ENCODE peak calls at places on chromosomes 3 and 15, in six cellular contexts. R, S, U, K, C and F are unnamed samples.

GRCh38 chr15:40430271-40430805 is 10.4 kb upstream of the BAHD1 start:
- DNase-seq in R (no peak), S (no peak), U (no peak), K (no peak), C (no peak), F (peak)

GRCh38 chr3:54964081-54964480 is 36.2 kb upstream of the LRTM1 start:
- DNase-seq in R (no peak), S (no peak), U (no peak), K (no peak), C (no peak), F (no peak)

GRCh38 chr3:196942915-196943277 is 568 bp upstream of the NCBP2 start:
- DNase-seq in R (no peak), S (no peak), U (no peak), K (peak), C (no peak), F (peak)

GRCh38 chr3:17151598-17152373 is 267.0 kb downstream of the PLCL2 start:
- DNase-seq in R (no peak), S (no peak), U (no peak), K (no peak), C (no peak), F (peak)

GRCh38 chr15:56042031-56042430 is 48.6 kb upstream of the NEDD4 start:
- DNase-seq in R (no peak), S (no peak), U (no peak), K (no peak), C (no peak), F (no peak)

GRCh38 chr3:49023775-49024174 is 1.9 kb downstream of the NDUFAF3 start:
- DNase-seq in R (no peak), S (no peak), U (no peak), K (no peak), C (no peak), F (no peak)

GRCh38 chr3:130093741-130094391 is 12.2 kb downstream of the ALG1L2 start:
- DNase-seq in R (no peak), S (peak), U (no peak), K (no peak), C (no peak), F (peak)

GRCh38 chr15:58360421-58361090 is 71.2 kb upstream of the LIPC start:
- DNase-seq in R (no peak), S (no peak), U (no peak), K (no peak), C (no peak), F (no peak)

GRCh38 chr3:128360243-128360642 is 106.4 kb downstream of the DNAJB8 start:
- DNase-seq in R (no peak), S (no peak), U (no peak), K (no peak), C (no peak), F (no peak)

GRCh38 chr3:65406470-65406869 is 632.2 kb downstream of the MAGI1 start:
- DNase-seq in R (no peak), S (peak), U (no peak), K (no peak), C (no peak), F (no peak)

GRCh38 chr15:57213783-57214366 is 162.4 kb upstream of the CGNL1 start:
- DNase-seq in R (peak), S (peak), U (peak), K (no peak), C (no peak), F (no peak)

GRCh38 chr3:114758828-114759709 is 388.0 kb downstream of the ZBTB20 start:
- DNase-seq in R (no peak), S (no peak), U (no peak), K (no peak), C (no peak), F (no peak)

GRCh38 chr3:185630182-185630622 is 44.1 kb downstream of the SENP2 start:
- DNase-seq in R (no peak), S (no peak), U (no peak), K (no peak), C (no peak), F (peak)

GRCh38 chr3:24129549-24129948 is 184.5 kb downstream of the NR1D2 start:
- DNase-seq in R (peak), S (no peak), U (no peak), K (no peak), C (no peak), F (no peak)

GRCh38 chr3:148211725-148212124 is 486.0 kb upstream of the AGTR1 start:
- DNase-seq in R (no peak), S (no peak), U (peak), K (no peak), C (no peak), F (peak)

GRCh38 chr3:38528457-38528856 is 32.3 kb downstream of the EXOG start:
- DNase-seq in R (no peak), S (no peak), U (no peak), K (no peak), C (no peak), F (no peak)

GRCh38 chr3:192812736-192813383 is 85.5 kb upstream of the FGF12 start:
- DNase-seq in R (peak), S (no peak), U (peak), K (no peak), C (no peak), F (peak)

GRCh38 chr15:70241031-70241430 is 143.3 kb upstream of the TLE3 start:
- DNase-seq in R (no peak), S (no peak), U (no peak), K (peak), C (no peak), F (no peak)

GRCh38 chr3:111047053-111047452 is 24.6 kb upstream of the NECTIN3 start:
- DNase-seq in R (no peak), S (no peak), U (no peak), K (no peak), C (no peak), F (no peak)

GRCh38 chr3:35654471-35654870 is 15.1 kb downstream of the ARPP21 start:
- DNase-seq in R (no peak), S (no peak), U (no peak), K (no peak), C (no peak), F (no peak)

GRCh38 chr3:125078961-125079674 is 23.3 kb upstream of the HEG1 start:
- DNase-seq in R (no peak), S (no peak), U (peak), K (no peak), C (no peak), F (no peak)

GRCh38 chr3:119294889-119295769 is 946 bp downstream of the ARHGAP31 start:
- DNase-seq in R (peak), S (no peak), U (no peak), K (no peak), C (no peak), F (peak)

DNA sequence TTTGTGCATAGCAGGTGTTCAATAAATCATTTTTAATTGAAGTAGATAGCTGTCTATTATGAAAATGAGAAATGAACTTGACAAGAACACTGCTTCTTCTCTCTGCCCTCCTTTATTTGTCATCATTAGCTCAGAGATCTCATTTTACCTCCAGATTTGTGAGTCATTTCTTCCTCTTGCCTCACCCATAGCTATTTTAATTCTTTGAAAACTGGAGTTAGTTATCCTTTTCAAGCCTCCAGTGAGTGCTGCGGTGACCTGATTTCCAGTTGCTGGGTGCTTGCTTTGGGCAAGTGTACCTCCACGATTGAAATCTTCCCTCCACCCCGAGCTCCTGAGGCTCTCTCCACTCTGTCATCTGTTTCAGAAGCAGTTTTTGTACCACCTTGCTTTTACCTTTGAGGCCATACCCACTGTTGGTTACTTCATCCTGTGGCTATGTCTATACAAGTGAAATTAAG is 114.6 kb downstream of the NFKBIZ start:
- DNase-seq in R (no peak), S (no peak), U (no peak), K (no peak), C (no peak), F (no peak)
- TF ChIP-seq POLR2AphosphoS5 in R (no peak), S (no peak), U (no peak), K (no peak), C (no peak), F (no peak)

GRCh38 chr3:64345351-64345750 is 120.1 kb upstream of the PRICKLE2 start:
- DNase-seq in R (no peak), S (no peak), U (no peak), K (no peak), C (no peak), F (no peak)

GRCh38 chr3:64343692-64344440 is 118.6 kb upstream of the PRICKLE2 start:
- DNase-seq in R (no peak), S (no peak), U (no peak), K (no peak), C (no peak), F (no peak)

GRCh38 chr3:64342940-64343691 is 117.8 kb upstream of the PRICKLE2 start:
- DNase-seq in R (no peak), S (no peak), U (no peak), K (no peak), C (no peak), F (no peak)

GRCh38 chr3:64341355-64341754 is 116.1 kb upstream of the PRICKLE2 start:
- DNase-seq in R (no peak), S (no peak), U (no peak), K (no peak), C (no peak), F (no peak)

GRCh38 chr3:64344721-64345207 is 119.5 kb upstream of the PRICKLE2 start:
- DNase-seq in R (no peak), S (no peak), U (no peak), K (no peak), C (peak), F (no peak)
- TF ChIP-seq POLR2AphosphoS5 in R (no peak), S (no peak), U (no peak), K (no peak), C (no peak), F (peak)

GRCh38 chr3:151903501-151903991 is 30.1 kb downstream of the SUCNR1 start:
- DNase-seq in R (no peak), S (no peak), U (no peak), K (no peak), C (no peak), F (no peak)
- TF ChIP-seq POLR2AphosphoS5 in R (no peak), S (no peak), U (no peak), K (no peak), C (no peak), F (no peak)

GRCh38 chr3:123960791-123961507 is at the start of gene CCDC14:
- DNase-seq in R (peak), S (peak), U (peak), K (peak), C (peak), F (peak)
- TF ChIP-seq POLR2AphosphoS5 in R (peak), S (peak), U (peak), K (no peak), C (peak), F (peak)

GRCh38 chr15:29825205-29825604 is 2.9 kb upstream of the TJP1 start:
- DNase-seq in R (no peak), S (no peak), U (no peak), K (no peak), C (no peak), F (no peak)

GRCh38 chr15:29821416-29822099 is 710 bp downstream of the TJP1 start:
- DNase-seq in R (peak), S (no peak), U (peak), K (peak), C (no peak), F (peak)

GRCh38 chr15:29822100-29822684 is at the start of gene TJP1:
- DNase-seq in R (peak), S (no peak), U (no peak), K (peak), C (no peak), F (peak)

GRCh38 chr15:29820802-29821160 is 1.5 kb downstream of the TJP1 start:
- DNase-seq in R (no peak), S (no peak), U (no peak), K (no peak), C (no peak), F (no peak)

GRCh38 chr15:29822685-29823459 is 604 bp upstream of the TJP1 start:
- DNase-seq in R (peak), S (no peak), U (peak), K (peak), C (no peak), F (peak)
- TF ChIP-seq POLR2AphosphoS5 in R (no peak), S (no peak), U (no peak), K (no peak), C (no peak), F (peak)

GRCh38 chr3:186790261-186790981 is 7.0 kb downstream of the EIF4A2 start:
- DNase-seq in R (no peak), S (no peak), U (no peak), K (no peak), C (no peak), F (no peak)

GRCh38 chr3:186786810-186787375 is 3.5 kb downstream of the EIF4A2 start:
- DNase-seq in R (no peak), S (no peak), U (no peak), K (no peak), C (no peak), F (no peak)

GRCh38 chr3:186787642-186788481 is 4.5 kb downstream of the EIF4A2 start:
- DNase-seq in R (no peak), S (no peak), U (no peak), K (no peak), C (no peak), F (no peak)

GRCh38 chr3:186789554-186790260 is 6.3 kb downstream of the EIF4A2 start:
- DNase-seq in R (no peak), S (no peak), U (no peak), K (no peak), C (no peak), F (no peak)

DNA sequence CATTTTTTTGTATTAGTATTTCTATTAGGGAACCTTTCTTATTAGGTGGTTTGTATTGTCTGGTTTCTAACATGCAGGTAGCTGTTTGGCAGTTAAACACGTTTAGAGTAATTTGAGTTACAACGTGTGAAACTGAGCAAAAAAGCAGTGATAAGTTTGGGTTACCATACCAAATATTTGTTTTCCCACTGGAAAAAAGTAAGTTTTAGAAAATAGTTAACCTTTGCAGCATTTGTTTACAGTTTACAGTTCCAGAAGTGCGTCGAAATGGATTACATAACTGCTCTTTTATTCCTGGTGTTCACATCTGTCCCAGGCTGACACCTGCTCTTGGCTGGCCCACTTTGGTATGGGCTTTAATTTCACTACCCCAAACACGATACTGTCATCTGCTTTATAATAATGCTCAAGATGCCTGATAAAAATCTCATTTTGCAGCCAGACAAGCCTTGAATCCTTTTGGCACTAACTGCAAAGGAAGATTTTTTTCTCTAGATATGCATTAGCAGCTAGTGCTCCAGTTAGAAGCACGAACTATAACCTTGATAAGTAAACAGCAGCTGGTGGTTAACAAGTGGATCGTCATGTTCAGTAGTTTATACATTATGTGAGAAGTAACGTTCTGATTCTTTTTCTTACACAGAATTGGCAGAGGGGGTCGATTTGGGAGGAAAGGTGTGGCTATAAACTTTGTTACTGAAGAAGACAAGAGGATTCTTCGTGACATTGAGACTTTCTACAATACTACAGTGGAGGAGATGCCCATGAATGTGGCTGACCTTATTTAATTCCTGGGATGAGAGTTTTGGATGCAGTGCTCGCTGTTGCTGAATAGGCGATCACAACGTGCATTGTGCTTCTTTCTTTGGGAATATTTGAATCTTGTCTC is 5.3 kb downstream of the EIF4A2 start:
- DNase-seq in R (no peak), S (no peak), U (no peak), K (no peak), C (no peak), F (no peak)
- TF ChIP-seq POLR2AphosphoS5 in R (no peak), S (peak), U (no peak), K (no peak), C (peak), F (no peak)

DNA sequence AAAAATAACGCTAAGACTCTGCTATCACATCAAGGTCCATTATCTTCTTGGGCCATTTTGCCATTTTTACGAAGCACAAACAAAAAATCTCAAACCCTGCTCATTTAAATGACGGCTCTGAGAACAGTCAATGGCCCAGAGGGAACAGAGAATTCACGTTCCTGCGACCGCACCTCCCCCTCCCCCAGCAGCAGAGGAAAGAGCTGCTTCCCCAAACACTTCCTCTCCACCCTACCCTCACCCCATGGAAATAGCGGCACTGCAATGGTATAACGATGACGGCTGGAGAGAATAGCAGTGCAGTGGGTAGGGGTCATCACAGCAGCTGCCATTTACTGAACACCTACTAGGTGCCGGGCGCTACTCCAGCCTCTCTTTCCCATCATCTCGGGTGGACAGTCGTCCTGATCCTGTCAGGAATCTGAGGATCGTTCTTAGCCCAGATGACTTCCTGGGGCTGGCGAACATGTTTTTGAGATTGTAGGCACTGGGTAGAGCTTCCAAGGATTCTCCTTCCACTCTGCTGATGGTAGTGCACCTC is 113.3 kb downstream of the IQSEC1 start:
- DNase-seq in R (no peak), S (peak), U (no peak), K (no peak), C (no peak), F (peak)
- TF ChIP-seq POLR2AphosphoS5 in R (no peak), S (peak), U (no peak), K (no peak), C (no peak), F (no peak)

DNA sequence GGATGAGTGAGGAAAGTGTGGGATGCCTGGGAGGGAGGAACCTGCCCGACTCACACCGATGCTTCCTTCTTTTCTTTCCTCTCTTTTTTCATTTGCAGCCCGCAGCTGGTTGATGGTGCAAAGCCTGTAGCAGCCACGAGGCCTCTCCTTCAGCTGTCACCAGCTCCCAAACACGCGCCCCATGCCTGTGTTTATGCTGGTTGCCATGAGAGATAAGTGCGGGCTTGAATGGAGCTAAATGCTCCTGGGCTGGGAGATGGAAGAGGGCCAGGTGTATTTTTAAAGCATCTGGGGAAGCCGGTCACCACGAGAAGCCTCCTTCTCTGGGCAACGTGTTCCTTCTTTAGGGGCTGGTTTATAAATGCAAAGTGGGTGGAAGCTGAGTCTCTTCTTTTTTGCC is 9.3 kb downstream of the COLQ start:
- DNase-seq in R (no peak), S (no peak), U (no peak), K (no peak), C (no peak), F (no peak)
- TF ChIP-seq POLR2AphosphoS5 in R (no peak), S (peak), U (no peak), K (no peak), C (no peak), F (no peak)

GRCh38 chr3:51392301-51393095 is 1.4 kb downstream of the RBM15B start:
- DNase-seq in R (no peak), S (no peak), U (no peak), K (peak), C (no peak), F (no peak)

GRCh38 chr3:51393096-51393495 is 2.0 kb downstream of the RBM15B start:
- DNase-seq in R (no peak), S (no peak), U (no peak), K (peak), C (no peak), F (no peak)

GRCh38 chr3:51391566-51392300 is 648 bp downstream of the RBM15B start:
- DNase-seq in R (no peak), S (no peak), U (no peak), K (peak), C (no peak), F (peak)

GRCh38 chr3:51394541-51394940 is 3.5 kb downstream of the RBM15B start:
- DNase-seq in R (no peak), S (no peak), U (no peak), K (peak), C (no peak), F (no peak)

DNA sequence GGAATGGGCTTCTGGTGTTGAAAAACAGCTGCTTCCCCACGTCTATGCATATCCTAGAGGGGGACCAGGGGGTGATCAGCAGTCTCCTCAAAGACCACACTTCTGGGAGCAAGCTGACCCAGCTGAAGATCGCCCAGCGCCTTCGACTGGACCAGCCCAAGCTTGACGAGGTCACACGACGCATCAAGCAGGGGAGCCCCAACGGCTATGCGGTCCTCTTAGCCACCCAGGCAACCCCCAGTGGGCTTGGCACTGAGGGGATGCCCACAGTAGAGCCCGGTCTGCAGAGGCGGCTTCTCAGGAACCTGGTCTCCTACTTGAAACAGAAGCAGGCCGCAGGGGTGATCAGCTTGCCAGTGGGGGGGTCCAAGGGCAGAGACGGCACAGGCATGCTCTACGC is 2.5 kb downstream of the RBM15B start:
- DNase-seq in R (no peak), S (no peak), U (no peak), K (peak), C (no peak), F (no peak)
- TF ChIP-seq POLR2AphosphoS5 in R (no peak), S (no peak), U (no peak), K (no peak), C (peak), F (no peak)